ENCODE peak calls at places on chromosomes 11 and 22, in nine cellular contexts. A is GM23338, B is A549, U is retinal pigment epithelial cell, Z is choroid plexus epithelial cell, C is colonic mucosa, T is esophagus squamous epithelium, Q is tibial nerve, Y is body of pancreas. F is an unnamed sample.

GRCh38 chr11:46766656-46767055 is 47.6 kb downstream of the F2 start:
- DNase-seq in B (no peak), T (no peak), C (no peak), Y (no peak), A (no peak), Q (no peak), Z (no peak), U (no peak), F (no peak)

GRCh38 chr11:120205596-120206161 is 5.2 kb upstream of the OAF start:
- DNase-seq in U (peak; percentile 62), Q (no peak), C (no peak), T (no peak), Y (no peak), B (no peak), Z (peak; percentile 74), A (no peak), F (no peak)

GRCh38 chr11:8566613-8567210 is 27.3 kb downstream of the STK33 start:
- DNase-seq in Y (no peak), U (peak; percentile 18), Z (peak; percentile 68), C (no peak), T (no peak), Q (no peak), B (no peak), A (peak; percentile 72), F (no peak)

GRCh38 chr11:94576306-94576705 is 9.1 kb downstream of the PIWIL4 start:
- DNase-seq in Z (no peak), Q (no peak), Y (no peak), T (no peak), U (no peak), A (no peak), C (no peak), B (no peak), F (no peak)

GRCh38 chr22:30116362-30117117 is 36.3 kb downstream of the HORMAD2 start:
- DNase-seq in Q (no peak), U (no peak), A (no peak), Z (peak; percentile 67), B (no peak), T (no peak), C (no peak), Y (no peak), F (no peak)

GRCh38 chr11:122253541-122254317 is 137.7 kb upstream of the BLID start:
- DNase-seq in C (no peak), U (no peak), Z (peak; percentile 65), Y (peak; percentile 18), B (no peak), A (peak; percentile 30), Q (no peak), T (no peak), F (no peak)

GRCh38 chr11:41983458-41983857 is 524.0 kb upstream of the LRRC4C start:
- DNase-seq in A (no peak), C (no peak), Q (no peak), B (no peak), Z (no peak), Y (no peak), T (no peak), U (no peak), F (no peak)

GRCh38 chr11:133362156-133362555 is 170.1 kb downstream of the OPCML start:
- DNase-seq in A (no peak), C (no peak), Z (no peak), U (no peak), T (no peak), Q (no peak), B (no peak), Y (no peak), F (no peak)

GRCh38 chr11:126460417-126461095 is 105.1 kb downstream of the ST3GAL4 start:
- DNase-seq in T (no peak), A (no peak), C (no peak), B (no peak), Q (no peak), Z (no peak), U (no peak), Y (peak; percentile 34), F (no peak)

GRCh38 chr11:75582935-75583709 is 21.1 kb downstream of the SERPINH1 start:
- DNase-seq in Z (peak; percentile 79), Q (peak; percentile 51), B (peak; percentile 59), C (peak; percentile 44), U (no peak), A (peak; percentile 89), T (no peak), Y (peak; percentile 75), F (peak; percentile 69)
- TF ChIP-seq CTCF in Z (no peak), Q (peak; percentile 7), B (peak; percentile 11), C (no peak), U (peak; percentile 34), A (peak; percentile 35), T (no peak), Y (peak; percentile 46), F (peak; percentile 32)

DNA sequence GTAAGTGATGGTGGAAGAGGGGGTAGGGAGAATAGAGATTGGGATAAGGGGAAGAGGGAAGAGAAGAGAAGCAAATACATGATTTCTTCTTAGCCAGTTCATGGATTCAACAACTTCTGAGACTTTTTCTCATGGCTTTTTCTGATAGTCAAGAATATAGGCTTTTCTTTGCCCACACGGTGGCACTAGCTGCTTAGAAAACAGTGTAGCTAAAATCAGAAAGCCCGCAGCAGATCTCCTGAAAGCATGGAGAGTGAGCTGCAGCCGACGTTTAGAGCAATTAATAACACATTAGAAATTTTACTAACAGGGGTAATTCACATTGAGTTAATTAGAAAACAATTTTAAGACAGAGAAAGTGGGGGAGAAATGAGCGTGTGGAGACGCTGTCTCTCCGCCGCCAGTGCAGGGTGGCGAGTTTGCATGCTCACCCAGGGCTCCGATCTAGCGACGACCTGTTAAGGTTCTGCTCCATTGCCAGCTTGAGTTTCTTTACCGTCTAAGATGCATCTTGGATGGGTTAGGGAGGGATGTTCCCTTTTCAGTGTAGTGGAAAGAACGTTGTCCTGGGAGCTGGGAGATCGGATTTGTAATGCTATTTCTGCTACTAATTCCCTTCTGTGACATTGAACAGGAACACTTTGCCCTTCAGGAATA is 3.3 kb upstream of the RAG1 start:
- DNase-seq in Y (peak; percentile 52), U (no peak), T (no peak), A (peak; percentile 85), Z (peak; percentile 80), B (peak; percentile 15), Q (no peak), C (peak; percentile 50), F (peak; percentile 64)
- H3K4me3 ChIP-seq in Y (no peak overlapping the region), U (peak overlapping the region; percentile 50), T (peak overlapping the region; percentile 56), A (peak overlapping the region; percentile 31), Z (peak overlapping the region; percentile 36), B (peak overlapping the region; percentile 30), Q (peak overlapping the region; percentile 34), C (peak overlapping the region; percentile 10), F (peak overlapping the region; percentile 43)

GRCh38 chr11:68009391-68010000 is 631 bp upstream of the ALDH3B1 start:
- DNase-seq in B (no peak), Q (no peak), C (no peak), Y (peak; percentile 55), Z (peak; percentile 58), A (peak; percentile 35), U (no peak), T (no peak), F (peak; percentile 73)

GRCh38 chr11:68012044-68012842 is 2.1 kb downstream of the ALDH3B1 start:
- DNase-seq in T (no peak), Z (no peak), A (no peak), B (no peak), C (no peak), U (no peak), Q (no peak), Y (no peak), F (no peak)

GRCh38 chr11:68008381-68009337 is 1.5 kb upstream of the ALDH3B1 start:
- DNase-seq in Q (no peak), U (no peak), Y (peak; percentile 75), Z (no peak), B (no peak), T (no peak), C (peak; percentile 87), A (no peak), F (peak; percentile 79)

GRCh38 chr11:68011046-68011943 is 1.2 kb downstream of the ALDH3B1 start:
- DNase-seq in A (no peak), Y (no peak), T (no peak), C (no peak), U (no peak), Z (no peak), B (no peak), Q (no peak), F (no peak)

GRCh38 chr11:68010058-68011041 is at the start of gene ALDH3B1:
- DNase-seq in U (peak; percentile 67), Q (peak; percentile 97), C (peak; percentile 94), T (peak; percentile 38), Y (peak; percentile 95), Z (peak; percentile 87), A (peak; percentile 56), B (peak; percentile 81), F (peak; percentile 94)
- TF ChIP-seq CTCF in U (peak; percentile 13), Q (peak; percentile 9), C (no peak), T (no peak), Y (peak; percentile 29), Z (peak; percentile 11), A (no peak), B (no peak), F (peak; percentile 9)

DNA sequence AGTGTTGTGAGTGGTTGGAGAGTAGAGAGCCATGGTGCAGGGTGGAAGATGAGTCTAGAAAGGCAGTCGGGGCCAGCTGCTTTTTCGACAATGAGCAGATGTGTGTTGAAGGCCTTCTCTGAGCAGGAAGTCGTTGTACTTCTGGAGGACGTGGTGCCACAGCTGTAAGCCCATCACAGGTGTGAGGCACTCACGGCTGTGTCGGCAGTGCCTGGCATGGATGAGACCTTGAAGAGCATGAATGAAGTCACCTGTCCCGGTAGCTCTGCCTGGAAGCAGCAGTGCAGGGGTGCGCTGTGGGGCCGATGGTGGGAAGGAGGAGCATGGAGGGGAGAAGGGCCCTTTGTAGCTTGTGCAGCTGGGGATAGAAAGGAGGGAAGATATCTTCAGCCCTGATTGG is 165.2 kb downstream of the PKNOX2 start:
- DNase-seq in B (no peak), C (no peak), U (no peak), Q (no peak), T (no peak), Z (no peak), A (no peak), Y (no peak), F (no peak)
- H3K4me3 ChIP-seq in B (no peak overlapping the region), C (no peak overlapping the region), U (no peak overlapping the region), Q (no peak overlapping the region), T (no peak overlapping the region), Z (no peak overlapping the region), A (no peak overlapping the region), Y (no peak overlapping the region), F (no peak overlapping the region)

F was measured in Peyer's patch.